ENCODE peak calls at places on chromosomes 11 and 22, in six cellular contexts. One of them, this sample, is unnamed.

GRCh38 chr22:37529652-37530345 is 10.6 kb upstream of the CARD10 start:
- DNase-seq in astrocyte of the spinal cord: no peak
- DNase-seq in activated T-helper 9 cell treated with anti-CD3 and anti-CD28 coated beads, Interleukin-2, amount 50 U/mL, for 16 hours: no peak
- DNase-seq in EH: no peak
- DNase-seq in GM03348: no peak
- DNase-seq in EL: no peak
- DNase-seq in this sample: no peak

GRCh38 chr22:27130949-27131745 is 473.8 kb downstream of the MIAT start:
- DNase-seq in astrocyte of the spinal cord: no peak
- DNase-seq in activated T-helper 9 cell treated with anti-CD3 and anti-CD28 coated beads, Interleukin-2, amount 50 U/mL, for 16 hours: no peak
- DNase-seq in EH: no peak
- DNase-seq in GM03348: no peak
- DNase-seq in EL: no peak
- DNase-seq in this sample: peak

GRCh38 chr11:47948137-47948536 is 32.2 kb upstream of the PTPRJ start:
- DNase-seq in astrocyte of the spinal cord: no peak
- DNase-seq in activated T-helper 9 cell treated with anti-CD3 and anti-CD28 coated beads, Interleukin-2, amount 50 U/mL, for 16 hours: no peak
- DNase-seq in EH: peak
- DNase-seq in GM03348: peak
- DNase-seq in EL: no peak
- DNase-seq in this sample: no peak

GRCh38 chr11:44955019-44955738 is 4.5 kb upstream of the TP53I11 start:
- DNase-seq in astrocyte of the spinal cord: peak
- DNase-seq in activated T-helper 9 cell treated with anti-CD3 and anti-CD28 coated beads, Interleukin-2, amount 50 U/mL, for 16 hours: no peak
- DNase-seq in EH: peak
- DNase-seq in GM03348: peak
- DNase-seq in EL: peak
- DNase-seq in this sample: peak

GRCh38 chr22:50057868-50058311 is at the start of gene TTLL8:
- DNase-seq in astrocyte of the spinal cord: no peak
- DNase-seq in activated T-helper 9 cell treated with anti-CD3 and anti-CD28 coated beads, Interleukin-2, amount 50 U/mL, for 16 hours: no peak
- DNase-seq in EH: no peak
- DNase-seq in GM03348: no peak
- DNase-seq in EL: no peak
- DNase-seq in this sample: no peak

GRCh38 chr11:27464155-27464759 is 8.3 kb downstream of the LGR4 start:
- DNase-seq in astrocyte of the spinal cord: no peak
- DNase-seq in activated T-helper 9 cell treated with anti-CD3 and anti-CD28 coated beads, Interleukin-2, amount 50 U/mL, for 16 hours: no peak
- DNase-seq in EH: peak
- DNase-seq in GM03348: peak
- DNase-seq in EL: peak
- DNase-seq in this sample: peak

GRCh38 chr22:48782817-48783511 is 1044.7 kb downstream of the BRD1 start:
- DNase-seq in astrocyte of the spinal cord: no peak
- DNase-seq in activated T-helper 9 cell treated with anti-CD3 and anti-CD28 coated beads, Interleukin-2, amount 50 U/mL, for 16 hours: no peak
- DNase-seq in EH: no peak
- DNase-seq in GM03348: no peak
- DNase-seq in EL: no peak
- DNase-seq in this sample: no peak

GRCh38 chr11:1153105-1153950 is 4.4 kb upstream of the MUC5AC start:
- DNase-seq in astrocyte of the spinal cord: peak
- DNase-seq in activated T-helper 9 cell treated with anti-CD3 and anti-CD28 coated beads, Interleukin-2, amount 50 U/mL, for 16 hours: no peak
- DNase-seq in EH: no peak
- DNase-seq in GM03348: no peak
- DNase-seq in EL: peak
- DNase-seq in this sample: peak

GRCh38 chr11:121059605-121060004 is 35.7 kb downstream of the TBCEL start:
- DNase-seq in astrocyte of the spinal cord: no peak
- DNase-seq in activated T-helper 9 cell treated with anti-CD3 and anti-CD28 coated beads, Interleukin-2, amount 50 U/mL, for 16 hours: no peak
- DNase-seq in EH: no peak
- DNase-seq in GM03348: no peak
- DNase-seq in EL: no peak
- DNase-seq in this sample: no peak

GRCh38 chr11:117458275-117459120 is 130.8 kb downstream of the CEP164 start:
- DNase-seq in astrocyte of the spinal cord: no peak
- DNase-seq in activated T-helper 9 cell treated with anti-CD3 and anti-CD28 coated beads, Interleukin-2, amount 50 U/mL, for 16 hours: no peak
- DNase-seq in EH: no peak
- DNase-seq in GM03348: no peak
- DNase-seq in EL: no peak
- DNase-seq in this sample: no peak

GRCh38 chr11:117997436-117998200 is 11.4 kb downstream of the IL10RA start:
- DNase-seq in astrocyte of the spinal cord: no peak
- DNase-seq in activated T-helper 9 cell treated with anti-CD3 and anti-CD28 coated beads, Interleukin-2, amount 50 U/mL, for 16 hours: no peak
- DNase-seq in EH: no peak
- DNase-seq in GM03348: no peak
- DNase-seq in EL: no peak
- DNase-seq in this sample: no peak

GRCh38 chr22:41411021-41411851 is 29.5 kb downstream of the TEF start:
- DNase-seq in astrocyte of the spinal cord: no peak
- DNase-seq in activated T-helper 9 cell treated with anti-CD3 and anti-CD28 coated beads, Interleukin-2, amount 50 U/mL, for 16 hours: no peak
- DNase-seq in EH: no peak
- DNase-seq in GM03348: no peak
- DNase-seq in EL: no peak
- DNase-seq in this sample: no peak

GRCh38 chr11:14270690-14271542 is 88.1 kb downstream of the RRAS2 start:
- DNase-seq in astrocyte of the spinal cord: no peak
- DNase-seq in activated T-helper 9 cell treated with anti-CD3 and anti-CD28 coated beads, Interleukin-2, amount 50 U/mL, for 16 hours: no peak
- DNase-seq in EH: no peak
- DNase-seq in GM03348: no peak
- DNase-seq in EL: no peak
- DNase-seq in this sample: no peak

GRCh38 chr11:96035744-96036087 is 111.8 kb upstream of the MTMR2 start:
- DNase-seq in astrocyte of the spinal cord: no peak
- DNase-seq in activated T-helper 9 cell treated with anti-CD3 and anti-CD28 coated beads, Interleukin-2, amount 50 U/mL, for 16 hours: no peak
- DNase-seq in EH: no peak
- DNase-seq in GM03348: no peak
- DNase-seq in EL: no peak
- DNase-seq in this sample: no peak

GRCh38 chr22:42371112-42371900 is 60.9 kb downstream of the NFAM1 start:
- DNase-seq in astrocyte of the spinal cord: no peak
- DNase-seq in activated T-helper 9 cell treated with anti-CD3 and anti-CD28 coated beads, Interleukin-2, amount 50 U/mL, for 16 hours: no peak
- DNase-seq in EH: no peak
- DNase-seq in GM03348: no peak
- DNase-seq in EL: no peak
- DNase-seq in this sample: no peak

GRCh38 chr22:35754761-35755160 is 37.1 kb downstream of the APOL5 start:
- DNase-seq in astrocyte of the spinal cord: no peak
- DNase-seq in activated T-helper 9 cell treated with anti-CD3 and anti-CD28 coated beads, Interleukin-2, amount 50 U/mL, for 16 hours: no peak
- DNase-seq in EH: no peak
- DNase-seq in GM03348: no peak
- DNase-seq in EL: no peak
- DNase-seq in this sample: no peak

GRCh38 chr11:9265211-9266131 is at the start of gene DENND5A:
- DNase-seq in astrocyte of the spinal cord: peak
- DNase-seq in activated T-helper 9 cell treated with anti-CD3 and anti-CD28 coated beads, Interleukin-2, amount 50 U/mL, for 16 hours: peak
- DNase-seq in EH: peak
- DNase-seq in GM03348: peak
- DNase-seq in EL: peak
- DNase-seq in this sample: peak

GRCh38 chr11:31690041-31690440 is 121.1 kb downstream of the PAX6 start:
- DNase-seq in astrocyte of the spinal cord: peak
- DNase-seq in activated T-helper 9 cell treated with anti-CD3 and anti-CD28 coated beads, Interleukin-2, amount 50 U/mL, for 16 hours: no peak
- DNase-seq in EH: no peak
- DNase-seq in GM03348: peak
- DNase-seq in EL: no peak
- DNase-seq in this sample: no peak

GRCh38 chr22:30000566-30000965 is 79.7 kb upstream of the HORMAD2 start:
- DNase-seq in astrocyte of the spinal cord: peak
- DNase-seq in activated T-helper 9 cell treated with anti-CD3 and anti-CD28 coated beads, Interleukin-2, amount 50 U/mL, for 16 hours: no peak
- DNase-seq in EH: peak
- DNase-seq in GM03348: no peak
- DNase-seq in EL: peak
- DNase-seq in this sample: peak

GRCh38 chr11:64723907-64724862 is 1.2 kb upstream of the NRXN2 start:
- DNase-seq in astrocyte of the spinal cord: no peak
- DNase-seq in activated T-helper 9 cell treated with anti-CD3 and anti-CD28 coated beads, Interleukin-2, amount 50 U/mL, for 16 hours: no peak
- DNase-seq in EH: no peak
- DNase-seq in GM03348: no peak
- DNase-seq in EL: no peak
- DNase-seq in this sample: no peak

GRCh38 chr11:20050048-20050447 is 110.2 kb downstream of the DBX1 start:
- DNase-seq in astrocyte of the spinal cord: no peak
- DNase-seq in activated T-helper 9 cell treated with anti-CD3 and anti-CD28 coated beads, Interleukin-2, amount 50 U/mL, for 16 hours: no peak
- DNase-seq in EH: no peak
- DNase-seq in GM03348: no peak
- DNase-seq in EL: no peak
- DNase-seq in this sample: no peak

GRCh38 chr11:64322925-64323260 is 5.0 kb downstream of the PRDX5 start:
- DNase-seq in astrocyte of the spinal cord: no peak
- DNase-seq in activated T-helper 9 cell treated with anti-CD3 and anti-CD28 coated beads, Interleukin-2, amount 50 U/mL, for 16 hours: no peak
- DNase-seq in EH: no peak
- DNase-seq in GM03348: no peak
- DNase-seq in EL: no peak
- DNase-seq in this sample: no peak

GRCh38 chr11:76392889-76393288 is 11.8 kb downstream of the GVQW3 start:
- DNase-seq in astrocyte of the spinal cord: no peak
- DNase-seq in activated T-helper 9 cell treated with anti-CD3 and anti-CD28 coated beads, Interleukin-2, amount 50 U/mL, for 16 hours: no peak
- DNase-seq in EH: no peak
- DNase-seq in GM03348: no peak
- DNase-seq in EL: no peak
- DNase-seq in this sample: no peak

GRCh38 chr11:106581399-106581798 is 436.9 kb downstream of the GUCY1A2 start:
- DNase-seq in astrocyte of the spinal cord: no peak
- DNase-seq in activated T-helper 9 cell treated with anti-CD3 and anti-CD28 coated beads, Interleukin-2, amount 50 U/mL, for 16 hours: no peak
- DNase-seq in EH: no peak
- DNase-seq in GM03348: no peak
- DNase-seq in EL: no peak
- DNase-seq in this sample: no peak

GRCh38 chr11:69569306-69570200 is 71.4 kb upstream of the CCND1 start:
- DNase-seq in astrocyte of the spinal cord: no peak
- DNase-seq in activated T-helper 9 cell treated with anti-CD3 and anti-CD28 coated beads, Interleukin-2, amount 50 U/mL, for 16 hours: no peak
- DNase-seq in EH: no peak
- DNase-seq in GM03348: no peak
- DNase-seq in EL: no peak
- DNase-seq in this sample: no peak

GRCh38 chr22:50030315-50031188 is 18.0 kb upstream of the IL17REL start:
- DNase-seq in astrocyte of the spinal cord: peak
- DNase-seq in activated T-helper 9 cell treated with anti-CD3 and anti-CD28 coated beads, Interleukin-2, amount 50 U/mL, for 16 hours: peak
- DNase-seq in EH: peak
- DNase-seq in GM03348: peak
- DNase-seq in EL: peak
- DNase-seq in this sample: peak

GRCh38 chr11:69953356-69953755 is 124.8 kb upstream of the ANO1 start:
- DNase-seq in astrocyte of the spinal cord: no peak
- DNase-seq in activated T-helper 9 cell treated with anti-CD3 and anti-CD28 coated beads, Interleukin-2, amount 50 U/mL, for 16 hours: no peak
- DNase-seq in EH: no peak
- DNase-seq in GM03348: no peak
- DNase-seq in EL: no peak
- DNase-seq in this sample: no peak

GRCh38 chr22:30047364-30047738 is 32.9 kb upstream of the HORMAD2 start:
- DNase-seq in astrocyte of the spinal cord: no peak
- DNase-seq in activated T-helper 9 cell treated with anti-CD3 and anti-CD28 coated beads, Interleukin-2, amount 50 U/mL, for 16 hours: no peak
- DNase-seq in EH: peak
- DNase-seq in GM03348: no peak
- DNase-seq in EL: peak
- DNase-seq in this sample: peak

GRCh38 chr11:84800755-84801346 is 826.3 kb downstream of the DLG2 start:
- DNase-seq in astrocyte of the spinal cord: peak
- DNase-seq in activated T-helper 9 cell treated with anti-CD3 and anti-CD28 coated beads, Interleukin-2, amount 50 U/mL, for 16 hours: no peak
- DNase-seq in EH: peak
- DNase-seq in GM03348: peak
- DNase-seq in EL: peak
- DNase-seq in this sample: peak

GRCh38 chr11:19368726-19369364 is 128.1 kb upstream of the E2F8 start:
- DNase-seq in astrocyte of the spinal cord: peak
- DNase-seq in activated T-helper 9 cell treated with anti-CD3 and anti-CD28 coated beads, Interleukin-2, amount 50 U/mL, for 16 hours: no peak
- DNase-seq in EH: peak
- DNase-seq in GM03348: peak
- DNase-seq in EL: peak
- DNase-seq in this sample: peak

This sample was measured in ELR.